ENCODE peak calls at places on chromosomes 5 and 9, in eight cellular contexts. F is Panc1, Q is AG04450, Z is fibroblast of lung, S is OCI-LY7, L is left ventricle myocardium inferior, G is ovary, I is gastrocnemius medialis. E is an unnamed sample.

GRCh38 chr9:13354733-13355132 is 75.2 kb upstream of the MPDZ start:
- DNase-seq in F (no peak), S (no peak), L (no peak), I (no peak), G (no peak), Z (peak), Q (no peak), E (no peak)

GRCh38 chr5:168409601-168410458 is 76.4 kb upstream of the RARS1 start:
- DNase-seq in G (no peak), L (no peak), I (no peak), Q (peak), F (no peak), Z (peak), S (no peak), E (no peak)

GRCh38 chr9:136947955-136948510 is 3.0 kb downstream of the C8G start:
- DNase-seq in F (no peak), I (peak), Z (no peak), G (no peak), Q (no peak), L (peak), S (peak), E (no peak)

GRCh38 chr9:14433293-14433818 is 119.4 kb upstream of the NFIB start:
- DNase-seq in F (no peak), S (no peak), L (no peak), Q (no peak), Z (peak), I (no peak), G (no peak), E (no peak)

GRCh38 chr5:107011530-107012115 is 659.1 kb downstream of the EFNA5 start:
- DNase-seq in Z (peak), L (no peak), F (no peak), I (peak), S (no peak), Q (no peak), G (no peak), E (no peak)

GRCh38 chr9:17472126-17472525 is 106.7 kb upstream of the SH3GL2 start:
- DNase-seq in Z (peak), S (no peak), I (no peak), G (no peak), Q (no peak), F (no peak), L (no peak), E (no peak)

GRCh38 chr9:89078860-89079259 is 87.6 kb downstream of the S1PR3 start:
- DNase-seq in Z (peak), F (no peak), Q (no peak), S (no peak), L (no peak), I (no peak), G (no peak), E (no peak)

GRCh38 chr5:116068028-116068632 is 16.7 kb upstream of the COMMD10 start:
- DNase-seq in G (no peak), Q (peak), Z (peak), L (no peak), F (no peak), I (no peak), S (peak), E (no peak)

GRCh38 chr9:127905788-127906191 is 6.4 kb upstream of the ST6GALNAC6 start:
- DNase-seq in G (no peak), F (no peak), I (no peak), L (no peak), S (peak), Q (no peak), Z (no peak), E (no peak)

GRCh38 chr9:69122391-69123141 is 51.5 kb upstream of the TJP2 start:
- DNase-seq in S (peak), Z (peak), L (no peak), Q (peak), G (no peak), I (no peak), F (no peak), E (peak)

GRCh38 chr9:71552480-71552879 is 215.8 kb downstream of the CEMIP2 start:
- DNase-seq in Q (no peak), G (no peak), F (no peak), Z (no peak), S (no peak), I (no peak), L (no peak), E (no peak)

GRCh38 chr9:137973829-137974416 is 96.3 kb downstream of the CACNA1B start:
- DNase-seq in L (no peak), I (no peak), Q (no peak), G (no peak), F (no peak), S (no peak), Z (no peak), E (no peak)

GRCh38 chr9:30575691-30576090 is 1808.8 kb upstream of the ACO1 start:
- DNase-seq in Q (no peak), Z (no peak), L (no peak), F (no peak), I (no peak), S (no peak), G (no peak), E (no peak)

GRCh38 chr9:34993502-34994428 is 4.2 kb downstream of the DNAJB5 start:
- DNase-seq in I (peak), L (peak), Z (peak), G (peak), Q (no peak), F (no peak), S (no peak), E (no peak)

GRCh38 chr5:39213437-39214207 is 5.7 kb downstream of the FYB1 start:
- DNase-seq in G (no peak), F (no peak), S (no peak), I (no peak), L (no peak), Z (no peak), Q (no peak), E (no peak)

GRCh38 chr9:79387091-79387490 is 184.7 kb upstream of the TLE4 start:
- DNase-seq in Z (peak), F (no peak), Q (peak), I (no peak), G (no peak), S (no peak), L (no peak), E (no peak)

GRCh38 chr9:116152390-116152789 is 1.2 kb upstream of the PAPPA start:
- DNase-seq in F (no peak), I (no peak), Z (no peak), Q (no peak), L (no peak), G (no peak), S (no peak), E (no peak)

GRCh38 chr5:115439639-115440038 is 104.9 kb downstream of the FEM1C start:
- DNase-seq in Z (no peak), L (no peak), G (no peak), S (no peak), I (no peak), F (no peak), Q (no peak), E (no peak)

GRCh38 chr5:174793684-174794328 is 69.4 kb downstream of the MSX2 start:
- DNase-seq in Z (peak), I (peak), F (peak), Q (no peak), L (peak), G (no peak), S (peak), E (no peak)

GRCh38 chr9:113176748-113177147 is 25.9 kb downstream of the SLC31A2 start:
- DNase-seq in G (no peak), F (no peak), Q (no peak), S (no peak), I (no peak), Z (no peak), L (no peak), E (no peak)

GRCh38 chr9:34536685-34537084 is 13.9 kb upstream of the ENHO start:
- DNase-seq in S (no peak), G (no peak), Z (no peak), F (no peak), Q (no peak), L (no peak), I (no peak), E (no peak)

GRCh38 chr5:142863856-142864255 is 93.7 kb downstream of the ARHGAP26 start:
- DNase-seq in S (no peak), I (no peak), Q (no peak), Z (no peak), L (no peak), F (no peak), G (no peak), E (no peak)

GRCh38 chr5:28404363-28405071 is 1366.1 kb upstream of the CDH9 start:
- DNase-seq in F (no peak), S (no peak), L (no peak), Q (no peak), G (no peak), Z (no peak), I (no peak), E (no peak)

GRCh38 chr5:81140942-81141341 is 92.2 kb upstream of the CKMT2 start:
- DNase-seq in L (peak), Z (peak), I (no peak), G (peak), Q (peak), S (no peak), F (no peak), E (no peak)

GRCh38 chr5:172659570-172659908 is 18.5 kb downstream of the NEURL1B start:
- DNase-seq in F (no peak), L (no peak), I (no peak), Z (no peak), G (no peak), Q (no peak), S (no peak), E (no peak)

GRCh38 chr9:132663851-132664250 is 5.9 kb downstream of the DDX31 start:
- DNase-seq in Q (no peak), Z (no peak), G (no peak), F (no peak), I (no peak), L (no peak), S (no peak), E (no peak)

GRCh38 chr9:34087370-34087769 is 38.7 kb upstream of the UBAP2 start:
- DNase-seq in F (no peak), I (no peak), S (peak), G (no peak), L (no peak), Z (no peak), Q (no peak), E (no peak)

GRCh38 chr5:59193616-59194319 is 610.9 kb downstream of the RAB3C start:
- DNase-seq in Z (peak), I (peak), S (no peak), L (no peak), F (peak), Q (no peak), G (no peak), E (peak)

GRCh38 chr5:33526755-33527154 is 86.0 kb downstream of the TARS1 start:
- DNase-seq in Q (no peak), F (no peak), G (no peak), Z (no peak), I (no peak), L (no peak), S (no peak), E (no peak)

GRCh38 chr9:28031521-28032177 is 458.4 kb upstream of the C9orf72 start:
- DNase-seq in L (no peak), G (no peak), I (no peak), F (no peak), Z (peak), Q (no peak), S (no peak), E (no peak)

GRCh38 chr5:98050583-98050982 is 722.9 kb upstream of the RGMB start:
- DNase-seq in S (no peak), I (no peak), Q (peak), Z (peak), G (no peak), F (no peak), L (no peak), E (no peak)

GRCh38 chr9:136090060-136090735 is 4.9 kb downstream of the NACC2 start:
- DNase-seq in I (peak), Z (no peak), Q (no peak), S (no peak), F (no peak), G (no peak), L (no peak), E (no peak)

GRCh38 chr9:114855488-114855887 is 49.6 kb upstream of the TNFSF15 start:
- DNase-seq in Z (peak), F (no peak), Q (no peak), S (no peak), L (no peak), I (no peak), G (no peak), E (no peak)

GRCh38 chr5:69489246-69489645 is 3.3 kb upstream of the OCLN start:
- DNase-seq in F (no peak), Z (no peak), I (no peak), G (no peak), L (no peak), Q (no peak), S (no peak), E (no peak)

GRCh38 chr5:171427318-171428167 is 8.1 kb downstream of the FGF18 start:
- DNase-seq in S (no peak), I (no peak), L (peak), Z (no peak), F (no peak), Q (no peak), G (no peak), E (no peak)

GRCh38 chr5:75335486-75335885 is 1.5 kb upstream of the HMGCR start:
- DNase-seq in S (no peak), G (no peak), Q (no peak), F (no peak), Z (no peak), I (no peak), L (no peak), E (no peak)
- H3K4me3 ChIP-seq in S (no peak), G (no peak), Q (no peak), F (no peak), Z (no peak), I (no peak), L (no peak), E (no peak)

DNA sequence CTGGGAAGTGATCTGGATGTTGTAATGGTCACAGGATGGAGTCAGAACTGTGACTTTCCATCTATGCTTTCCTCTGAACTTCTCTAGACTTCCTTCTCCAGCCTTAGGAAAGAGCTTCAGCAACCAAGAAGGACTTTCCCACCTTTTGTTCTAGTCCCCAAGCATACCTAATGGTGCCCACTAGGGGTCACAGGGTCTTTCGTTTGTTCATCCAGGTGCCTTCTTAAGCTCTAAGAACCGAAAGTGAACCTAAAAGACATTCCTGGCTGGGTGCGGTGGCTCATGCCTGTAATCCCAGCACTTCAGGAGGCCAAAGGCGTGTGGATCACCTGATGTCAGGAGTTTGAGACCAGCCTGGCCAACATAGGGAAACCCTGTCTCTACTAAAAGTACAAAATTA is 1.8 kb upstream of the WNT8A start:
- DNase-seq in Q (no peak), I (no peak), G (no peak), L (no peak), S (peak), F (no peak), Z (no peak), E (no peak)
- TF ChIP-seq CTCF in Q (no peak), I (no peak), G (no peak), L (no peak), S (peak), F (no peak), Z (no peak), E (no peak)

GRCh38 chr9:133949486-133950061 is 42.5 kb downstream of the VAV2 start:
- DNase-seq in I (no peak), L (no peak), F (no peak), G (no peak), S (no peak), Z (no peak), Q (no peak), E (no peak)

GRCh38 chr9:133952598-133953550 is 39.2 kb downstream of the VAV2 start:
- DNase-seq in Z (no peak), F (no peak), Q (no peak), I (no peak), G (no peak), S (no peak), L (no peak), E (no peak)

GRCh38 chr9:133950916-133951231 is 41.2 kb downstream of the VAV2 start:
- DNase-seq in Q (no peak), G (no peak), Z (no peak), S (no peak), L (no peak), F (no peak), I (no peak), E (no peak)

GRCh38 chr9:133950206-133950915 is 41.8 kb downstream of the VAV2 start:
- DNase-seq in I (no peak), L (peak), G (no peak), Q (no peak), S (no peak), Z (peak), F (no peak), E (no peak)

GRCh38 chr9:133951265-133951664 is 40.9 kb downstream of the VAV2 start:
- DNase-seq in L (no peak), Q (no peak), S (no peak), I (no peak), Z (no peak), G (no peak), F (no peak), E (no peak)
- H3K4me3 ChIP-seq in L (peak), Q (no peak), S (no peak), I (no peak), Z (no peak), G (no peak), F (no peak), E (no peak)

GRCh38 chr5:96194597-96194996 is 232.9 kb upstream of the ELL2 start:
- DNase-seq in F (no peak), S (no peak), Z (no peak), L (no peak), G (no peak), Q (no peak), I (no peak), E (no peak)

GRCh38 chr5:96196407-96196806 is 234.8 kb upstream of the ELL2 start:
- DNase-seq in I (no peak), L (no peak), Z (no peak), F (no peak), Q (no peak), S (no peak), G (no peak), E (no peak)

GRCh38 chr5:96195053-96195452 is 233.4 kb upstream of the ELL2 start:
- DNase-seq in S (no peak), G (no peak), L (no peak), Q (no peak), I (no peak), Z (peak), F (no peak), E (no peak)

GRCh38 chr5:96196890-96197289 is 235.2 kb upstream of the ELL2 start:
- DNase-seq in Z (no peak), S (no peak), F (no peak), G (no peak), I (no peak), L (no peak), Q (no peak), E (no peak)

GRCh38 chr5:96193946-96194345 is 232.3 kb upstream of the ELL2 start:
- DNase-seq in G (no peak), L (no peak), Z (no peak), F (no peak), Q (no peak), I (no peak), S (no peak), E (no peak)
- TF ChIP-seq CTCF in G (no peak), L (no peak), Z (no peak), F (no peak), Q (no peak), I (no peak), S (no peak), E (no peak)

DNA sequence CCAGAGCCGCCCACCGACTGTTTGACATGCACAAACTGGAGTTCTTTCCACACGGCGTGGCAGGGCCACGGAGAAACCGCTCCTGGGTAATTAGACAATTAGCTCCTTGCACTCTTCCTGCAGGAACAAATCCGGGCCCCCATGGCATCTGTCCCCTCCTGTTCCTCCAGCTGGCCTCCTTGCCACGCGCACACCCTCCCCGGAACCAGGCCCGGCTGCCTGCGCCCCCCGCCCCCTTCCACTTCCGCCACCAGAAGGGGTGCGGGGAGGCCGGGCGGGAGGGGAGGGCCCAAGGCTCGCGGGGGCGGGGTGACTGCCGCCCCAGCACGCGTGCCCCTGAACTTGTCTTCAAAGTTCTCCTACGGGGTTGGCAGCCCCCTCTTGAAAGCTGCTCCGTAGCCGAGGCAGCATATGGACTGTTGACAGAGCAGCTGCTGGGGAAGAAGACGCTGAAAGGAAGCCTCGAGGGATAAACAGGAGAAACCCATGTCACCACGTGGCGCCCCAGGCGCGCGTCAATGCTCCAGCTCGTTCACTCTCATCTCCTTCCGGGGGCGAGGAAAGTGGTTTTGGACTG is 74.4 kb downstream of the SEC61B start:
- DNase-seq in I (peak), Q (no peak), Z (no peak), G (peak), L (peak), S (no peak), F (no peak), E (no peak)
- H3K4me3 ChIP-seq in I (peak), Q (no peak), Z (no peak), G (peak), L (peak), S (no peak), F (no peak), E (peak)

GRCh38 chr5:131671994-131672655 is 37.1 kb upstream of the RAPGEF6 start:
- DNase-seq in Q (peak), S (no peak), I (peak), Z (peak), G (peak), F (no peak), L (no peak), E (no peak)
- TF ChIP-seq CTCF in Q (no peak), S (no peak), I (no peak), Z (no peak), G (no peak), F (no peak), L (no peak), E (no peak)

DNA sequence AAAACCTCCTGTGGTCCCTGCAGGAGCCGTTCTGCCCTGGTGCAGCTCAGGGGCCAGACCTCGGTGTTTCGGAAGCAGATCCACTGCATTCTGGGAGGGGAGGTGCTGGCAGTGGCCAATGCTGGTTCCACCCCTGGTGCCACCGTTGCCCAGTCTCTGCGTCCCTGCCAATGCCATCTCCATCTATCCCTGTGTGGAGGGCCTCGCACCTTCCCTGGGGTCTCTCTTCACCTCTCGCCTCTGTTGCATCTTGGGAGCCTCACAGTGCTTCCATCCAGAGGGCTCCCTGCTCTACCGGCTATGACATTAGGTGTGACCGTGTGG is 15.3 kb downstream of the NCS1 start:
- DNase-seq in L (no peak), F (no peak), Q (no peak), I (no peak), Z (no peak), S (no peak), G (no peak), E (no peak)
- H3K4me3 ChIP-seq in L (peak), F (peak), Q (no peak), I (no peak), Z (no peak), S (no peak), G (peak), E (peak)

DNA sequence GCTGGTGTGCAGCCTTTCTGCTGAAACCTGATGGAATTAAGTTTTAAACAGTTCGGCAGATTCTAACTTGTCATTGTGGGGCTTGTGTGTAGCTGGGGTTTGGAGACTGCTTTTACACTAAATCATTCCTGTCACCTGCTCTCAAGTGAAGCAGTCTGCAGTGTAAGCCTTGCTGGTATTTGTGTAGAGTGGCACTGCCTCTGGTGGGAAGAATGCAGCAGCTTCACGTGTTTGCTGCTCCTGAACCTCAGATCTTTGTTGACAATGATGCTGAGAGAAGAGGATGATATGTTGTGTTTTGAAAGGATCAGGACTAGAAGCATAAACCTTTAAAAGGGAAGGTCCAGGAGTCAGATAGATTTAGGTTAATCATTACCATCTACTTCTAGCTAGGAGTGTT is 88.1 kb downstream of the KDM4C start:
- DNase-seq in I (no peak), Q (no peak), F (no peak), S (no peak), L (no peak), Z (peak), G (no peak), E (peak)
- TF ChIP-seq CTCF in I (no peak), Q (peak), F (peak), S (no peak), L (peak), Z (peak), G (no peak), E (peak)

GRCh38 chr9:101604287-101604686 is 9.5 kb upstream of the PPP3R2 start:
- DNase-seq in S (no peak), I (no peak), G (no peak), Q (no peak), F (no peak), L (no peak), Z (no peak), E (no peak)

GRCh38 chr9:101605547-101605946 is 10.8 kb upstream of the PPP3R2 start:
- DNase-seq in Z (no peak), L (no peak), Q (no peak), G (no peak), I (no peak), F (no peak), S (no peak), E (no peak)

GRCh38 chr9:101601904-101602765 is 7.4 kb upstream of the PPP3R2 start:
- DNase-seq in Z (peak), Q (peak), L (no peak), I (no peak), F (no peak), G (no peak), S (peak), E (peak)
- H3K4me3 ChIP-seq in Z (no peak), Q (no peak), L (no peak), I (no peak), F (no peak), G (no peak), S (no peak), E (no peak)

E was measured in epithelial cell of proximal tubule.